ENCODE peak calls at places on chromosomes 11 and 22, in eight cellular contexts. Z is endothelial cell; T is left cardiac atrium; E is Right ventricle myocardium superior; Y is RPMI7951; H is anterior cingulate cortex; R is stimulated activated CD4-positive, alpha-beta T cell treated with anti-CD3 and anti-CD28 coated beads, TNF-alpha, amount 100 ng/mL, for 24 hours; W is NK-92 treated with Interleukin-12 subunit alpha and Interleukin-12 subunit beta, amount 100 ng/mL, for 24 hours. C is an unnamed sample.

GRCh38 chr11:87422566-87422965 is 384.8 kb downstream of the TMEM135 start:
- DNase-seq in Z (no peak), Y (peak), R (no peak), H (no peak), T (peak), E (no peak), W (no peak), C (no peak)

GRCh38 chr22:32619614-32620426 is 145.2 kb downstream of the FBXO7 start:
- DNase-seq in W (no peak), E (peak), H (no peak), T (peak), R (no peak), Y (peak), Z (no peak), C (peak)

GRCh38 chr22:23832226-23833016 is 6.4 kb downstream of the DERL3 start:
- DNase-seq in E (peak), W (no peak), Z (no peak), R (no peak), T (peak), H (no peak), Y (no peak), C (no peak)

GRCh38 chr11:3840870-3841425 is at the start of gene RHOG:
- DNase-seq in H (no peak), Y (peak), R (no peak), T (peak), E (peak), Z (peak), W (peak), C (peak)

GRCh38 chr11:35563413-35564245 is 38.2 kb upstream of the PAMR1 start:
- DNase-seq in W (no peak), R (no peak), H (no peak), E (no peak), Z (no peak), Y (no peak), T (no peak), C (no peak)

GRCh38 chr11:10298342-10298741 is 4.3 kb upstream of the SBF2 start:
- DNase-seq in T (no peak), Z (no peak), R (no peak), W (no peak), Y (peak), H (no peak), E (no peak), C (peak)

GRCh38 chr11:86735462-86736302 is 63.3 kb upstream of the ME3 start:
- DNase-seq in T (no peak), R (no peak), Y (no peak), W (no peak), E (no peak), Z (no peak), H (no peak), C (peak)

GRCh38 chr11:129895126-129896041 is at the start of gene NFRKB:
- DNase-seq in E (peak), Y (peak), Z (peak), T (peak), H (peak), W (peak), R (peak), C (peak)

GRCh38 chr22:45271667-45272188 is 13.0 kb upstream of the UPK3A start:
- DNase-seq in Y (peak), W (no peak), E (peak), H (no peak), Z (no peak), T (peak), R (no peak), C (no peak)

GRCh38 chr22:28484662-28485061 is 195.0 kb downstream of the TTC28 start:
- DNase-seq in H (no peak), E (no peak), T (no peak), W (no peak), R (no peak), Y (no peak), Z (no peak), C (no peak)

GRCh38 chr11:10305964-10306918 is 1.4 kb downstream of the ADM start:
- DNase-seq in E (peak), H (no peak), R (no peak), W (no peak), Y (no peak), Z (peak), T (no peak), C (no peak)

GRCh38 chr11:69144719-69145365 is 10.9 kb upstream of the SMIM38 start:
- DNase-seq in Y (no peak), H (no peak), R (no peak), W (no peak), T (no peak), E (no peak), Z (no peak), C (no peak)

GRCh38 chr11:2565447-2566222 is 120.8 kb downstream of the KCNQ1 start:
- DNase-seq in W (no peak), R (no peak), Z (no peak), H (no peak), Y (no peak), E (peak), T (peak), C (no peak)

GRCh38 chr22:21990449-21991308 is 8.1 kb upstream of the TOP3B start:
- DNase-seq in H (no peak), Y (no peak), E (no peak), R (no peak), T (no peak), Z (no peak), W (no peak), C (no peak)

GRCh38 chr11:64661146-64661545 is 61.9 kb downstream of the NRXN2 start:
- DNase-seq in H (no peak), W (no peak), T (peak), E (peak), Z (no peak), Y (peak), R (no peak), C (peak)

GRCh38 chr22:24271406-24271760 is 752 bp downstream of the SPECC1L start:
- DNase-seq in E (peak), Y (no peak), W (no peak), Z (no peak), R (no peak), H (no peak), T (peak), C (no peak)

GRCh38 chr11:102309621-102310541 is 7.4 kb upstream of the BIRC3 start:
- DNase-seq in H (no peak), Y (no peak), E (no peak), Z (no peak), W (no peak), R (no peak), T (no peak), C (no peak)

GRCh38 chr11:1304376-1304775 is 5.1 kb downstream of the TOLLIP start:
- DNase-seq in H (no peak), T (no peak), E (no peak), Y (no peak), Z (no peak), W (no peak), R (no peak), C (no peak)

GRCh38 chr22:21972293-21972779 is 10.3 kb downstream of the TOP3B start:
- DNase-seq in H (no peak), T (no peak), W (no peak), R (no peak), E (no peak), Y (peak), Z (peak), C (no peak)

GRCh38 chr11:96472085-96472484 is 82.3 kb downstream of the JRKL start:
- DNase-seq in E (no peak), Y (no peak), T (no peak), R (no peak), H (no peak), Z (no peak), W (no peak), C (no peak)

GRCh38 chr22:42473484-42474193 is 41.4 kb upstream of the NFAM1 start:
- DNase-seq in Z (peak), R (no peak), H (no peak), E (no peak), T (no peak), Y (peak), W (no peak), C (peak)

GRCh38 chr11:21630934-21631478 is 561.9 kb upstream of the ANO5 start:
- DNase-seq in Z (no peak), Y (no peak), E (no peak), T (no peak), H (no peak), R (no peak), W (no peak), C (no peak)

GRCh38 chr11:12744831-12745502 is 70.7 kb downstream of the TEAD1 start:
- DNase-seq in H (no peak), Z (no peak), R (no peak), T (peak), W (no peak), Y (no peak), E (peak), C (no peak)

C was measured in A172.